ENCODE peak calls at places on chromosome 9, in eight cellular contexts. P is endothelial cell; R is RWPE1; D is fibroblast of lung; X is CD4-positive, alpha-beta T cell; L is GM10248; Q is adrenal gland; B is HFF-Myc. T is an unnamed sample.

GRCh38 chr9:135703726-135704125 is 1.7 kb downstream of the KCNT1 start:
- DNase-seq in P (no peak), B (no peak), R (no peak), X (no peak), L (no peak), D (no peak), Q (no peak), T (no peak)

GRCh38 chr9:122213589-122214413 is 15.0 kb downstream of the LHX6 start:
- DNase-seq in P (peak; percentile 84), L (peak; percentile 87), X (peak; percentile 10), Q (peak; percentile 64), R (peak; percentile 99), D (no peak), B (no peak), T (no peak)

GRCh38 chr9:82938426-82938825 is 124.5 kb downstream of the RASEF start:
- DNase-seq in R (no peak), D (no peak), X (no peak), Q (no peak), B (no peak), P (no peak), L (no peak), T (no peak)

GRCh38 chr9:87212563-87213154 is 265.4 kb upstream of the GAS1 start:
- DNase-seq in Q (no peak), D (no peak), L (no peak), X (no peak), P (no peak), R (peak; percentile 95), B (peak; percentile 59), T (peak; percentile 67)

GRCh38 chr9:112232233-112232632 is 57.1 kb upstream of the SUSD1 start:
- DNase-seq in L (no peak), D (no peak), R (no peak), B (no peak), Q (no peak), X (no peak), P (no peak), T (no peak)

GRCh38 chr9:21502586-21502985 is 20.5 kb upstream of the IFNE start:
- DNase-seq in R (no peak), Q (no peak), D (no peak), L (no peak), P (no peak), X (no peak), B (no peak), T (no peak)

GRCh38 chr9:35903049-35903448 is 3.0 kb upstream of the HRCT1 start:
- DNase-seq in L (peak; percentile 74), D (peak; percentile 72), B (peak; percentile 22), P (peak; percentile 45), X (no peak), Q (peak; percentile 49), R (peak; percentile 72), T (no peak)

GRCh38 chr9:18799420-18799819 is 233.6 kb downstream of the SAXO1 start:
- DNase-seq in R (no peak), D (no peak), Q (no peak), X (no peak), B (no peak), L (no peak), P (no peak), T (no peak)

GRCh38 chr9:69121155-69122085 is 52.7 kb upstream of the TJP2 start:
- DNase-seq in B (no peak), X (peak; percentile 21), P (peak; percentile 67), Q (peak; percentile 27), R (peak; percentile 54), D (peak; percentile 35), L (peak; percentile 64), T (no peak)
- TF ChIP-seq CTCF in B (no peak), X (no peak), P (no peak), Q (no peak), R (no peak), D (no peak), L (peak; percentile 7), T (no peak)

GRCh38 chr9:136888454-136888853 is 2.1 kb downstream of the TRAF2 start:
- DNase-seq in Q (no peak), D (no peak), P (no peak), L (no peak), B (no peak), X (no peak), R (no peak), T (no peak)

GRCh38 chr9:136889858-136890257 is 3.5 kb downstream of the TRAF2 start:
- DNase-seq in R (no peak), B (no peak), Q (no peak), D (no peak), P (no peak), L (no peak), X (no peak), T (no peak)

GRCh38 chr9:136885950-136886578 is at the start of gene TRAF2:
- DNase-seq in Q (peak; percentile 98), R (peak; percentile 100), L (peak; percentile 100), P (peak; percentile 97), B (peak; percentile 92), X (peak; percentile 96), D (peak; percentile 99), T (peak; percentile 93)

GRCh38 chr9:136890661-136891060 is 4.3 kb downstream of the TRAF2 start:
- DNase-seq in L (no peak), X (no peak), B (no peak), P (no peak), D (no peak), R (no peak), Q (no peak), T (no peak)

GRCh38 chr9:136886610-136887597 is 588 bp downstream of the TRAF2 start:
- DNase-seq in X (no peak), D (peak; percentile 18), B (no peak), R (peak; percentile 57), Q (peak; percentile 58), P (peak; percentile 59), L (peak; percentile 79), T (no peak)
- TF ChIP-seq CTCF in X (no peak), D (no peak), B (no peak), R (no peak), Q (no peak), P (no peak), L (no peak), T (no peak)

GRCh38 chr9:115849679-115850412 is 303.7 kb upstream of the PAPPA start:
- DNase-seq in P (no peak), R (no peak), L (no peak), X (no peak), Q (no peak), D (peak; percentile 37), B (no peak), T (no peak)
- TF ChIP-seq CTCF in P (no peak), R (no peak), L (no peak), X (no peak), Q (no peak), D (no peak), B (no peak), T (no peak)

GRCh38 chr9:268616-269015 is 54.0 kb downstream of the DOCK8 start:
- DNase-seq in L (no peak), B (no peak), D (no peak), Q (no peak), R (no peak), P (no peak), X (no peak), T (no peak)

GRCh38 chr9:270657-271237 is 56.1 kb downstream of the DOCK8 start:
- DNase-seq in D (no peak), L (no peak), Q (no peak), B (no peak), R (no peak), X (no peak), P (no peak), T (no peak)

GRCh38 chr9:274101-274500 is 59.4 kb downstream of the DOCK8 start:
- DNase-seq in B (no peak), R (no peak), P (no peak), Q (no peak), X (no peak), D (no peak), L (no peak), T (no peak)

GRCh38 chr9:277595-278330 is 63.1 kb downstream of the DOCK8 start:
- DNase-seq in X (no peak), P (no peak), L (no peak), Q (no peak), R (no peak), D (no peak), B (no peak), T (no peak)

DNA sequence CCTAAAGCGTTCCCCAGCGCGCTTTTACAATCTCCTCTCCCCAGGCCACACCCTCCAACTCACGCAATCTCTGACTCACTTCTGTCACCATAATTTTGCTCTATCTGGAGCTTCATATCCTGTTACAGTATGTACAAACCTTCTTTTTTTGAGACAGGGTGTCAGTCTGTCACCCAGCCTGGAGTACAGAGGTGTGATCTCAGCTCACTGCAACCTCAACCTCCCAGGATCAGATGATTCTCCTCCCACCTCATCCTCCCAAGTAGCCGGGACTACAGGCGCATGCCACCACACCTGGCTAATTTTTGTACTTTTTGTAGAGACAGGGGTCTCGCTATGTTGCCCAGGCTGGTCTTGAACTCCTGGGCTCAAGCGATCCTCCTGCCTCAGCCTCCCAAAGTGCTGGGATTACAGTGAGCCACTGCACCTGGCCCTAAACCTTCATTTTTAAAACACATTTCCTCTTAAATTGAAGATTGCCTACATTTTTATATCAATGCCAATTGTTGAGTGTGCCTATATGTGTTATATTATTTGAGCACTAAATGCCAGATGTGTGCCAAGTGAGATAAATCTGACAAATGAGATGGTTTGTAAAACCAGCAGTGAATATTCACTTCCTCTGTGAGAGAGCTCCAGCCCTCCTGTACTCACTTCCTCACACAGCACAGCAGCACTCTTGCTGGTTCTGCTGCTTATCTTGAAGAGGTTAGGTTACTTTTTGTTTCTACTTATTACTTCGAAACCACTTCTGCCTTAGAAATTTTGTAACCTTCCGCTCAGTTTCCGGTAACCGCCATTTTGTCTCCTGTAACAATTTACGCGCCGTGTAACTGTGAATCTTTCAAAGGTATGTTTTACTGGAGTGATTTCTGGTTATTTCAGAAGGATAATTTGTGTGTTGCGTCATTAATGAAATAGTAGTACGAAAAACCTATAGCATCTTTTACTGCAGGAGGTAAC is 57.9 kb downstream of the DOCK8 start:
- DNase-seq in P (no peak), D (no peak), L (peak; percentile 77), Q (peak; percentile 31), R (no peak), X (peak; percentile 56), B (no peak), T (no peak)
- TF ChIP-seq CTCF in P (no peak), D (no peak), L (no peak), Q (no peak), R (no peak), X (no peak), B (no peak), T (no peak)

GRCh38 chr9:116924462-116925110 is 237.5 kb downstream of the TRIM32 start:
- DNase-seq in D (no peak), Q (no peak), B (no peak), X (no peak), L (no peak), R (no peak), P (no peak), T (no peak)

GRCh38 chr9:116933251-116933650 is 246.1 kb downstream of the TRIM32 start:
- DNase-seq in L (no peak), P (no peak), Q (no peak), B (no peak), D (no peak), X (no peak), R (peak; percentile 66), T (no peak)

GRCh38 chr9:116928283-116928682 is 241.2 kb downstream of the TRIM32 start:
- DNase-seq in D (no peak), X (no peak), Q (no peak), P (no peak), R (no peak), B (no peak), L (no peak), T (no peak)

DNA sequence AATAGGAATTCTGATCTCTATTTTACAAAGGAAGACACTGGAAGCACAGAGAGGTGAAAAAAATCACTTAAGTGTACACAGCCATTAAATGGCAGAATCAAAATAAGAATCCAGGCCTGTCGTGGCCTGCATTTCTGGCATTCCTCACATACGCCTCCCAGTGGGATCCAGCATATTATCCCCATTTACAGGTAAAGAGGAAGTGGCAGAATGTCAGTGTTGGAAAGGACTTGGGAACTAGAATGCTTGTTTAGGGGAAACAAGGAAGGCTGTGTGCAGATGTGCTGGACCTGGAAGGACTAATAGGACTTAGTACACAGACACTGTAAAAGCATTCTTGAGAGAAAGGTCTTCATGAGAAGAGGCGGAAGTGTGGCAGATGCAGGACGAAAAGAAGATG is 241.8 kb downstream of the TRIM32 start:
- DNase-seq in X (no peak), P (no peak), Q (no peak), B (no peak), R (peak; percentile 71), L (no peak), D (no peak), T (no peak)
- TF ChIP-seq CTCF in X (no peak), P (no peak), Q (no peak), B (no peak), R (no peak), L (no peak), D (no peak), T (no peak)

T was measured in kidney epithelial cell.